ENCODE peak calls at places on chromosomes 4 and X, in four cellular contexts. One of them, this sample, is unnamed. For H3K4me1, the result is how much of the 10 kb centered on the place peaks cover.

GRCh38 chrX:77415161-77415560 is 32.0 kb upstream of the FGF16 start:
- DNase-seq in DND-41: no peak
- DNase-seq in IMR-90: no peak
- DNase-seq in endothelial cell of umbilical vein: no peak
- DNase-seq in this sample: peak

GRCh38 chr4:37584087-37584486 is 102.1 kb downstream of the RELL1 start:
- DNase-seq in IMR-90: no peak
- DNase-seq in endothelial cell of umbilical vein: no peak
- DNase-seq in DND-41: no peak
- DNase-seq in this sample: no peak

GRCh38 chr4:15034071-15034764 is 31.9 kb downstream of the CPEB2 start:
- DNase-seq in IMR-90: peak
- DNase-seq in DND-41: no peak
- DNase-seq in endothelial cell of umbilical vein: peak
- DNase-seq in this sample: peak

GRCh38 chrX:48493890-48494364 is 14.9 kb upstream of the PORCN start:
- DNase-seq in DND-41: no peak
- DNase-seq in IMR-90: peak
- DNase-seq in endothelial cell of umbilical vein: peak
- DNase-seq in this sample: peak

GRCh38 chr4:103498161-103499070 is 221.4 kb downstream of the TACR3 start:
- DNase-seq in DND-41: no peak
- DNase-seq in endothelial cell of umbilical vein: peak
- DNase-seq in IMR-90: peak
- DNase-seq in this sample: peak

GRCh38 chrX:121641560-121641959 is 594.1 kb downstream of the GLUD2 start:
- DNase-seq in DND-41: no peak
- DNase-seq in endothelial cell of umbilical vein: no peak
- DNase-seq in IMR-90: peak
- DNase-seq in this sample: peak

GRCh38 chr4:143406523-143406922 is 69.8 kb downstream of the GAB1 start:
- DNase-seq in IMR-90: no peak
- DNase-seq in DND-41: no peak
- DNase-seq in endothelial cell of umbilical vein: peak
- DNase-seq in this sample: no peak

GRCh38 chr4:44760142-44760898 is 34.0 kb upstream of the GNPDA2 start:
- DNase-seq in endothelial cell of umbilical vein: peak
- DNase-seq in IMR-90: peak
- DNase-seq in DND-41: no peak
- DNase-seq in this sample: peak

GRCh38 chr4:85783483-85783882 is 308.5 kb downstream of the ARHGAP24 start:
- DNase-seq in DND-41: no peak
- DNase-seq in IMR-90: peak
- DNase-seq in endothelial cell of umbilical vein: peak
- DNase-seq in this sample: peak

GRCh38 chr4:130563185-130563890 is 1467.4 kb downstream of the C4orf33 start:
- DNase-seq in IMR-90: peak
- DNase-seq in endothelial cell of umbilical vein: peak
- DNase-seq in DND-41: no peak
- DNase-seq in this sample: peak

GRCh38 chr4:8540072-8540471 is 40.1 kb upstream of the GPR78 start:
- DNase-seq in IMR-90: no peak
- DNase-seq in DND-41: no peak
- DNase-seq in endothelial cell of umbilical vein: no peak
- DNase-seq in this sample: no peak

GRCh38 chr4:8538703-8539567 is 41.3 kb upstream of the GPR78 start:
- DNase-seq in DND-41: no peak
- DNase-seq in IMR-90: peak
- DNase-seq in endothelial cell of umbilical vein: peak
- DNase-seq in this sample: peak

GRCh38 chr4:8540586-8540985 is 39.6 kb upstream of the GPR78 start:
- DNase-seq in endothelial cell of umbilical vein: no peak
- DNase-seq in DND-41: no peak
- DNase-seq in IMR-90: no peak
- DNase-seq in this sample: no peak

GRCh38 chr4:8540991-8541390 is 39.2 kb upstream of the GPR78 start:
- DNase-seq in DND-41: no peak
- DNase-seq in endothelial cell of umbilical vein: no peak
- DNase-seq in IMR-90: no peak
- DNase-seq in this sample: no peak

DNA sequence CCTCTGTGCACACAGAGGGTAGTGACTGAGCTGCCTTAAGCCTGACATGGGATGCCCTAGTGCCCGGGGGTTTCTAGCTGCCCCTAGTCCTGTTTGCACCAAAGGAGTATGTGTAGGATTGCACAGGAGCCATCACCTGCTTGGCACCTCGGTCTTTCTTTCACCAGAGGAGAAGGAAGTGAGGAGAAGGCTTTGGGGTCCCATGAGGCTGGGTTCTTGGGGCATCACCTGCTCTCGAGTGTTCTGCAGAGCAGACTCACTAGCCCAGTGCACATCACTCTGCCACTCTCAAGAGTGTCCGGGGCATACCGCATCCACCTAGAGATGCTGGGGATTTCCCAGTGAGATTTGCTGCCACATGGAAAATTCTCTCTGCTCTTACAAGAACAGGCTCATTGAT is 40.5 kb upstream of the GPR78 start:
- DNase-seq in endothelial cell of umbilical vein: no peak
- DNase-seq in IMR-90: no peak
- DNase-seq in DND-41: no peak
- DNase-seq in this sample: no peak
- H2AFZ ChIP-seq in endothelial cell of umbilical vein: no peak
- H2AFZ ChIP-seq in IMR-90: no peak
- H2AFZ ChIP-seq in DND-41: no peak
- H2AFZ ChIP-seq in this sample: no peak

GRCh38 chrX:123695242-123695641 is 37.6 kb downstream of the THOC2 start:
- DNase-seq in IMR-90: no peak
- DNase-seq in endothelial cell of umbilical vein: no peak
- DNase-seq in DND-41: no peak
- DNase-seq in this sample: no peak

GRCh38 chrX:123698979-123699378 is 33.9 kb downstream of the THOC2 start:
- DNase-seq in endothelial cell of umbilical vein: peak
- DNase-seq in DND-41: no peak
- DNase-seq in IMR-90: peak
- DNase-seq in this sample: no peak

GRCh38 chrX:123696334-123696733 is 36.5 kb downstream of the THOC2 start:
- DNase-seq in DND-41: no peak
- DNase-seq in endothelial cell of umbilical vein: no peak
- DNase-seq in IMR-90: no peak
- DNase-seq in this sample: peak
- TF ChIP-seq CTCF in DND-41: no peak
- TF ChIP-seq CTCF in endothelial cell of umbilical vein: no peak
- TF ChIP-seq CTCF in IMR-90: no peak
- TF ChIP-seq CTCF in this sample: no peak

DNA sequence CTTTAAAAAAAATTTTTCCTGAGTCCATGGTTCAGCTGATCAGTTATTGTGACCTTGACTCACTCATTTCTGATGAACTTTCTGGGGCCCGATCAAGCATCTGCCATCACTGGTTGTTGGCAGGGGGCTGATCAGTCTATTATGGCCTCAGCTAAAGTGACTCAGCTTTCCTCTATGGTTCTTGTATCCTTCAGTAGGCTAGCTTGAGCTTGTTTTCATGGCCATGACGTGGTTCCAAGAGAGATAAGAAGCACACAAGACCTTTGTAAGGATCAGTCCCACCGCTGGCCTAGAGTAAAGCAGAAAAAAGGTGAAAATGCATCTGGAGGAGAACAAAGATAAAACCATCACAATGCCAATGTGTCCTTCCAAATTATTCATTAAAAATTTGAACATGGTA is 29.8 kb upstream of the EPGN start:
- DNase-seq in endothelial cell of umbilical vein: no peak
- DNase-seq in IMR-90: no peak
- DNase-seq in DND-41: no peak
- DNase-seq in this sample: no peak
- H3K4me1 ChIP-seq in endothelial cell of umbilical vein: under half
- H3K4me1 ChIP-seq in IMR-90: under half
- H3K4me1 ChIP-seq in DND-41: under half
- H3K4me1 ChIP-seq in this sample: under half

DNA sequence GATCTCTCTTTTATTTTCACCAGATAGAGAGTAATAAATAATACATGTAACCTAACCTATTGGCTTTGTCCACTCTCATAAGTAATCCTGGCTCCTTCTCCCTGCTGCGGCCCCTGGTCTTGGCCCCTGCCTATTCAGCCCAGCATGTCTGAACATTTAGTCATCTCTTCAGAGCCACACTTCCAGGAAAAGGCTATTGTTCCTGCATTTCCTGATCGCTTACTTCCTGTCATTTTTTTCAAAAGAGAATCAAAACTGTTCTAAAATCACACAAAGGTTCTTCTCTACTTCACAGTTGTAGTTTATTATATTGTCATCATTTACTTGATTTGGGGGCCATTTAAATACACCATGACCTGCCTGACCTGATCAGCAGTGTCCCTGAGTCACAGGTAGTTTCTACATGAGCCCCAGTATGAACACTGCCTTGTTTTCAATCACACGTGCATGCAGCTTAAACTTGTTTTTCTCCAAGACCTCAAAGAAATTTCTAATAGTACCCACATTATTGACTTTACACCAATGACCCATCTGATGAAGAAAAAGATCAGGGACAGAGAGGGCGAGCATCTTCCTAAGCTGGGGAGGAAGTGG is 47.4 kb upstream of the KDR start:
- DNase-seq in IMR-90: no peak
- DNase-seq in DND-41: no peak
- DNase-seq in endothelial cell of umbilical vein: peak
- DNase-seq in this sample: peak
- H2AFZ ChIP-seq in IMR-90: no peak
- H2AFZ ChIP-seq in DND-41: no peak
- H2AFZ ChIP-seq in endothelial cell of umbilical vein: no peak
- H2AFZ ChIP-seq in this sample: peak

GRCh38 chr4:166600264-166600663 is 634.0 kb downstream of the SPOCK3 start:
- DNase-seq in endothelial cell of umbilical vein: no peak
- DNase-seq in IMR-90: no peak
- DNase-seq in DND-41: no peak
- DNase-seq in this sample: no peak

DNA sequence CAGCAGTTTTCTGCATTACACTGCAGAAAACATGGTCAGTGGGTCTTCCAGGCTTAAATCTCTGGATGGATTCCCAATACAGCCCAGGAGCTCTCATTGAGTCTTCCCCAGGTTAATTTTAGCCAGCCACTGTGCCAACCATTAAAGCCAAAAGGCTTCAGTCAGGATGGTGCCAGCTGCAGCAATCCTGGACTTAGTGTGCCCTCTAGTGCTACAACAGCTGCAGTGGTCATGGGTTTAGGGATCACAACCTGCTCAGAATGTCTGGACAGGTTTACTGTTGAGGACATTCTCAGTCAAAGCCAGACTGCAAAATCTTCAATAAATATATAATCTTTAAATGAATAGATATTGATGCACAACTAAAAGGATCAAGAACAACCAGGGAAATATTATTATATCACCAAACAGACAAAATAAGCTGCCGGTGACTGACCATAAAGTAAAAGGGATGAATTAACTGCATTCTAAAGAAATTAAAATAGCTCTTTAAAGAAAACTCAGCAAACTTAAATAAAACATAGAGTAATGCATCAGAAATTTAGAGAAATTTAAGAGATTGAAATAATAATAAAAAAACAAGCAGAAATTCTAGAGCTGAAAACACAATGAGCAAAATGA is 639.9 kb downstream of the SPOCK3 start:
- DNase-seq in IMR-90: no peak
- DNase-seq in endothelial cell of umbilical vein: no peak
- DNase-seq in DND-41: no peak
- DNase-seq in this sample: peak
- TF ChIP-seq CTCF in IMR-90: peak
- TF ChIP-seq CTCF in endothelial cell of umbilical vein: no peak
- TF ChIP-seq CTCF in DND-41: peak
- TF ChIP-seq CTCF in this sample: peak

DNA sequence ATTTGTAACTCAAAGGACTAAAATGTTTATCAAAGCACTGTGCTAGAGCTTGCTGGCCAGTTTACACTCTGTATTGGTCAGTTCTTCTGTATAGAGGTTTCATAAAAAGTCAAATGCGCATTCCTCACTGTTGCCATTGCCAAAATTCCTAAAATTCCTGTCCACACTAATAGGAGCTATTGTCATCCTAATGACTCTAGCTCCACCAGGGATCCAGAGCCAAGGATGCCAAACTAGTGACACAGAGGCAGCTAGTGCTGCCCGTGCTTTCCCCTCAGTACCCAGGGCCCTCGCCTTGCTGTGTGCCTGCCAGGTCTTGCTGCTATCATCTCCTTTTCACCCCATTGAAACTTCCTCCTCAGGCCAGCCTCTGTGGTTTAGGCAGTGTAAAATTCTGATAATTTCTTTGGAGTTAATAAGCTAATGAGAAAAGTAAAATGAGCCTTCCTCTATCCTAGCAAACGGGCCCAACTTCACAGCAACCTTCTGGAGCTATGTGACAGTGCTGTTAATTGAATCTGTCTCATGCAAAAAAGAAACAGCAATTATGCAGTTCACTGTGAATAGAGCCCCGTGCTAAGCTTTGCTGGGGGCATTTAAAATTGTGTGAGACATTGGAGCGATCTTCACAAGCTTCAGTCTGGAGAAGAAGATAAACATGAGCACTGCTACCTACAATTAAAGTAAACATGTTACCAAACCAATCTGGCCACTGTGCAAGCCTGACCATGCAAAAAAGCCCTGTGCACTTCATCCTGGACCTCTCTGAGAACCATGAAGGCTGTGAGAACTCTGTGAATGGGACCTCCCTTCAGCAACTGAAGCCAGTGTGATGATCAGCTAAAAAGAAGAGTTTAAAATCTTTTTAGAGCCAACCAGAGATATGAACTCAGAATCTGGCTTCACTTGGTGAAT is 43.1 kb upstream of the FGF2 start:
- DNase-seq in IMR-90: peak
- DNase-seq in DND-41: no peak
- DNase-seq in endothelial cell of umbilical vein: peak
- DNase-seq in this sample: peak
- H3K4me1 ChIP-seq in IMR-90: under half
- H3K4me1 ChIP-seq in DND-41: under half
- H3K4me1 ChIP-seq in endothelial cell of umbilical vein: under half
- H3K4me1 ChIP-seq in this sample: under half

GRCh38 chrX:87895421-87895820 is 377.8 kb downstream of the KLHL4 start:
- DNase-seq in endothelial cell of umbilical vein: no peak
- DNase-seq in IMR-90: no peak
- DNase-seq in DND-41: no peak
- DNase-seq in this sample: no peak

GRCh38 chrX:87896057-87896456 is 378.5 kb downstream of the KLHL4 start:
- DNase-seq in IMR-90: no peak
- DNase-seq in endothelial cell of umbilical vein: no peak
- DNase-seq in DND-41: no peak
- DNase-seq in this sample: no peak

GRCh38 chrX:87900320-87900908 is 382.8 kb downstream of the KLHL4 start:
- DNase-seq in IMR-90: no peak
- DNase-seq in endothelial cell of umbilical vein: no peak
- DNase-seq in DND-41: peak
- DNase-seq in this sample: peak
- H2AFZ ChIP-seq in IMR-90: no peak
- H2AFZ ChIP-seq in endothelial cell of umbilical vein: no peak
- H2AFZ ChIP-seq in DND-41: no peak
- H2AFZ ChIP-seq in this sample: peak

DNA sequence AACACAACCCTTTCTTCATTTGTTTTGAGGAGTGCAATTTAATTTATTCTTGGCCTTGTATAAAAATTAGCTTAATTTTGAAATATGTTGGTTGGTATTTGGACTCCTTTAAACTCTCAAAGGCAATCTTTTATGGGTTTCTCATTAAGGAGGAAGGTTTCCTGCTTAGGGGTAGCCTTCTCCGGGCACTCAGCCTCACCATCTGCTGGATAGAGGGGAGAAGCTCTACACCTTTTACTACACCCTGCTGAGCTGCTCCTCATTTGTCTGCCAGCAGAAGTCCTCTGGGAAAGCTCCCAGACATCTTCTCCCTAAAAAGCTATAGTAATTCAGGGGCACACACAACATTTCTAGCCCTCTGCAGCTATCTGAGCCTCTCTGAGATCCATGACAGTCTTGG is 179.1 kb downstream of the SOWAHB start:
- DNase-seq in endothelial cell of umbilical vein: no peak
- DNase-seq in IMR-90: no peak
- DNase-seq in DND-41: no peak
- DNase-seq in this sample: no peak
- TF ChIP-seq CTCF in endothelial cell of umbilical vein: no peak
- TF ChIP-seq CTCF in IMR-90: no peak
- TF ChIP-seq CTCF in DND-41: no peak
- TF ChIP-seq CTCF in this sample: no peak